ENCODE peak calls at places on chromosomes 11 and 22, in six cellular contexts. C is mucosa of descending colon; X is effector CD4-positive, alpha-beta T cell; H is GM13976; Z is AG04449; M is EH. Q is an unnamed sample.

GRCh38 chr22:24952837-24953293 is 349 bp downstream of the KIAA1671 start:
- DNase-seq in H (peak), Z (no peak), M (peak), X (no peak), C (peak), Q (peak)

GRCh38 chr11:130785376-130786110 is 130.7 kb downstream of the SNX19 start:
- DNase-seq in Z (no peak), H (no peak), M (peak), X (no peak), C (no peak), Q (no peak)

GRCh38 chr11:28521075-28521474 is 412.9 kb downstream of the METTL15 start:
- DNase-seq in X (no peak), H (no peak), C (no peak), M (peak), Z (no peak), Q (no peak)

GRCh38 chr11:64223001-64223651 is 2.9 kb downstream of the TRPT1 start:
- DNase-seq in M (no peak), Z (no peak), C (no peak), X (no peak), H (no peak), Q (peak)

GRCh38 chr11:122977455-122978302 is 4.0 kb downstream of the BSX start:
- DNase-seq in X (no peak), H (peak), M (no peak), Z (no peak), C (no peak), Q (peak)

GRCh38 chr11:134754196-134754822 is 342.3 kb upstream of the B3GAT1 start:
- DNase-seq in X (no peak), H (no peak), C (no peak), Z (no peak), M (no peak), Q (no peak)

GRCh38 chr11:104858882-104859735 is 39.2 kb downstream of the CASP12 start:
- DNase-seq in X (no peak), H (peak), M (peak), C (no peak), Z (no peak), Q (no peak)

GRCh38 chr11:43947003-43947500 is 4.6 kb downstream of the C11orf96 start:
- DNase-seq in M (peak), X (no peak), Z (no peak), C (no peak), H (no peak), Q (no peak)

GRCh38 chr11:111592491-111592890 is 9.8 kb upstream of the SIK2 start:
- DNase-seq in C (no peak), M (no peak), H (no peak), X (no peak), Z (no peak), Q (no peak)

GRCh38 chr11:126701555-126701897 is 299.0 kb downstream of the KIRREL3 start:
- DNase-seq in C (no peak), Z (no peak), M (no peak), H (no peak), X (no peak), Q (no peak)

GRCh38 chr11:22521226-22521625 is 104.4 kb downstream of the FANCF start:
- DNase-seq in M (no peak), H (no peak), Z (no peak), X (no peak), C (no peak), Q (no peak)

GRCh38 chr11:130131957-130132850 is 27.4 kb upstream of the ST14 start:
- DNase-seq in M (peak), H (peak), X (peak), Z (no peak), C (peak), Q (no peak)

GRCh38 chr22:24579242-24579569 is 13.7 kb downstream of the LRRC75B start:
- DNase-seq in X (no peak), M (no peak), Z (no peak), H (no peak), C (no peak), Q (no peak)

GRCh38 chr22:37358917-37359316 is 68.4 kb downstream of the ELFN2 start:
- DNase-seq in M (peak), X (no peak), C (no peak), Z (no peak), H (no peak), Q (no peak)

GRCh38 chr11:926341-926916 is 759 bp downstream of the AP2A2 start:
- DNase-seq in M (peak), X (no peak), H (no peak), C (peak), Z (peak), Q (no peak)

GRCh38 chr11:70399681-70400112 is 1.4 kb downstream of the CTTN start:
- DNase-seq in M (peak), X (no peak), C (peak), Z (peak), H (no peak), Q (peak)

GRCh38 chr11:64841592-64842365 is 2.7 kb downstream of the CDC42BPG start:
- DNase-seq in M (no peak), C (no peak), H (no peak), X (no peak), Z (no peak), Q (no peak)

GRCh38 chr22:38413085-38414008 is 41.7 kb downstream of the KCNJ4 start:
- DNase-seq in H (no peak), M (peak), C (peak), X (no peak), Z (no peak), Q (peak)

GRCh38 chr11:130203766-130204702 is 44.5 kb downstream of the ST14 start:
- DNase-seq in X (no peak), H (no peak), M (no peak), C (peak), Z (no peak), Q (peak)

GRCh38 chr11:46808804-46809431 is 37.2 kb downstream of the CKAP5 start:
- DNase-seq in M (peak), H (no peak), X (no peak), Z (peak), C (no peak), Q (no peak)

GRCh38 chr22:37556750-37557149 is 3.5 kb upstream of the CDC42EP1 start:
- DNase-seq in M (no peak), C (no peak), X (no peak), Z (no peak), H (no peak), Q (no peak)

GRCh38 chr11:76762867-76763572 is 20.1 kb upstream of the TSKU start:
- DNase-seq in M (no peak), C (no peak), H (no peak), X (no peak), Z (no peak), Q (peak)

GRCh38 chr22:27252282-27253049 is 549.1 kb downstream of the MN1 start:
- DNase-seq in X (no peak), Z (peak), H (no peak), C (no peak), M (peak), Q (peak)

GRCh38 chr11:134670247-134670646 is 258.2 kb upstream of the B3GAT1 start:
- DNase-seq in X (no peak), M (no peak), H (no peak), Z (no peak), C (no peak), Q (peak)

GRCh38 chr11:120147950-120148270 is 10.0 kb upstream of the TRIM29 start:
- DNase-seq in H (no peak), M (no peak), C (no peak), X (no peak), Z (no peak), Q (no peak)

GRCh38 chr11:71502871-71503435 is 24.1 kb upstream of the KRTAP5-7 start:
- DNase-seq in H (no peak), C (no peak), Z (no peak), X (no peak), M (no peak), Q (no peak)

GRCh38 chr22:29338398-29338797 is 22.9 kb upstream of the RASL10A start:
- DNase-seq in M (no peak), H (no peak), C (no peak), X (no peak), Z (no peak), Q (no peak)

GRCh38 chr11:82732734-82733443 is 775 bp downstream of the FAM181B start:
- DNase-seq in M (no peak), X (no peak), Z (no peak), C (no peak), H (peak), Q (no peak)

GRCh38 chr11:87397250-87397649 is 359.5 kb downstream of the TMEM135 start:
- DNase-seq in C (no peak), H (no peak), Z (no peak), M (no peak), X (no peak), Q (no peak)

GRCh38 chr11:72075109-72075508 is 5.2 kb downstream of the NUMA1 start:
- DNase-seq in C (peak), M (peak), X (no peak), Z (no peak), H (no peak), Q (no peak)

GRCh38 chr11:70271635-70271953 is 1.1 kb downstream of the PPFIA1 start:
- DNase-seq in X (no peak), C (no peak), M (no peak), Z (no peak), H (no peak), Q (peak)

GRCh38 chr11:64245797-64246623 is 733 bp downstream of the PPP1R14B start:
- DNase-seq in H (peak), M (peak), C (peak), Z (peak), X (peak), Q (peak)

GRCh38 chr22:48072777-48073176 is 1310.3 kb downstream of the TBC1D22A start:
- DNase-seq in X (no peak), C (no peak), M (no peak), Z (no peak), H (no peak), Q (no peak)

GRCh38 chr11:116595305-116595880 is 177.4 kb downstream of the BUD13 start:
- DNase-seq in X (no peak), C (no peak), M (no peak), H (no peak), Z (no peak), Q (peak)